ENCODE peak calls at places on chromosome 11, in six cellular contexts. E is left ventricle myocardium inferior, B is pancreas, S is psoas muscle, F is adrenal gland, C is thoracic aorta. Q is an unnamed sample. For H3K4me1 and H3K27me3, the result is how much of the 10 kb centered on the place peaks cover.

GRCh38 chr11:7495997-7496545 is 10.8 kb downstream of the OLFML1 start:
- DNase-seq in B (no peak), C (no peak), E (no peak), S (no peak), F (no peak), Q (no peak)

GRCh38 chr11:61783717-61784505 is 8.5 kb downstream of the TMEM258 start:
- DNase-seq in F (no peak), E (no peak), B (peak), S (peak), C (no peak), Q (no peak)

GRCh38 chr11:20669833-20670684 is 673 bp downstream of the NELL1 start:
- DNase-seq in E (no peak), F (no peak), S (no peak), C (no peak), B (no peak), Q (no peak)

GRCh38 chr11:10459029-10459970 is 4.2 kb downstream of the AMPD3 start:
- DNase-seq in F (no peak), E (no peak), S (no peak), B (no peak), C (no peak), Q (no peak)

GRCh38 chr11:76975513-76975912 is 58.7 kb upstream of the B3GNT6 start:
- DNase-seq in C (no peak), F (no peak), S (no peak), B (no peak), E (no peak), Q (no peak)

GRCh38 chr11:69651834-69652620 is 11.1 kb downstream of the CCND1 start:
- DNase-seq in C (no peak), S (peak), E (no peak), B (no peak), F (no peak), Q (peak)

GRCh38 chr11:112382561-112382960 is 121.9 kb upstream of the PLET1 start:
- DNase-seq in B (no peak), F (no peak), S (no peak), C (no peak), E (no peak), Q (no peak)

GRCh38 chr11:22795914-22796313 is 33.7 kb downstream of the SVIP start:
- DNase-seq in F (no peak), S (no peak), B (no peak), C (no peak), E (no peak), Q (no peak)

GRCh38 chr11:71420455-71421241 is 27.5 kb downstream of the DHCR7 start:
- DNase-seq in F (peak), E (no peak), B (peak), C (no peak), S (no peak), Q (no peak)

GRCh38 chr11:93728792-93729128 is 12.5 kb downstream of the TAF1D start:
- DNase-seq in C (no peak), E (no peak), S (no peak), F (no peak), B (no peak), Q (no peak)

GRCh38 chr11:72741429-72741833 is 10.8 kb downstream of the ARAP1 start:
- DNase-seq in E (peak), C (no peak), B (no peak), S (peak), F (no peak), Q (peak)

GRCh38 chr11:73218106-73218829 is at the start of gene P2RY2:
- DNase-seq in S (peak), C (no peak), F (peak), E (peak), B (peak), Q (peak)

GRCh38 chr11:10355257-10355661 is 50.4 kb downstream of the ADM start:
- DNase-seq in S (no peak), B (no peak), F (no peak), E (no peak), C (no peak), Q (no peak)

GRCh38 chr11:108498046-108498815 is at the start of gene POGLUT3:
- DNase-seq in F (peak), B (peak), C (no peak), S (peak), E (peak), Q (peak)

GRCh38 chr11:1782831-1783724 is 19.4 kb upstream of the CTSD start:
- DNase-seq in S (no peak), B (no peak), F (peak), E (no peak), C (no peak), Q (no peak)

GRCh38 chr11:115276799-115277198 is 227.4 kb downstream of the CADM1 start:
- DNase-seq in S (no peak), B (no peak), F (no peak), E (no peak), C (no peak), Q (no peak)

GRCh38 chr11:13367115-13367514 is 89.5 kb downstream of the BMAL1 start:
- DNase-seq in B (no peak), E (no peak), S (no peak), C (no peak), F (no peak), Q (no peak)

GRCh38 chr11:125343086-125343731 is 152.9 kb downstream of the FEZ1 start:
- DNase-seq in S (no peak), F (no peak), C (no peak), B (no peak), E (no peak), Q (no peak)

GRCh38 chr11:20754957-20755356 is 85.6 kb downstream of the NELL1 start:
- DNase-seq in C (no peak), B (no peak), E (no peak), F (no peak), S (no peak), Q (no peak)

GRCh38 chr11:6402561-6402981 is 12.3 kb downstream of the SMPD1 start:
- DNase-seq in C (no peak), S (no peak), F (no peak), E (no peak), B (no peak), Q (no peak)

GRCh38 chr11:30533445-30533947 is 52.7 kb downstream of the MPPED2 start:
- DNase-seq in C (no peak), S (no peak), E (no peak), B (no peak), F (no peak), Q (no peak)

GRCh38 chr11:64523456-64524187 is 67.4 kb upstream of the SLC22A12 start:
- DNase-seq in S (no peak), B (no peak), F (no peak), C (no peak), E (no peak), Q (no peak)

GRCh38 chr11:64519541-64519940 is 71.5 kb upstream of the SLC22A12 start:
- DNase-seq in E (no peak), F (no peak), C (no peak), B (no peak), S (no peak), Q (no peak)

GRCh38 chr11:64520013-64520412 is 71.0 kb upstream of the SLC22A12 start:
- DNase-seq in S (no peak), B (no peak), C (no peak), F (no peak), E (no peak), Q (no peak)

GRCh38 chr11:64522843-64523242 is 68.2 kb upstream of the SLC22A12 start:
- DNase-seq in F (no peak), C (no peak), E (no peak), S (no peak), B (no peak), Q (no peak)

GRCh38 chr11:64522036-64522435 is 69.0 kb upstream of the SLC22A12 start:
- DNase-seq in F (no peak), E (no peak), S (no peak), C (no peak), B (no peak), Q (no peak)
- H3K4me1 ChIP-seq in F (under half), E (under half), S (under half), C (under half), B (under half), Q (under half)

DNA sequence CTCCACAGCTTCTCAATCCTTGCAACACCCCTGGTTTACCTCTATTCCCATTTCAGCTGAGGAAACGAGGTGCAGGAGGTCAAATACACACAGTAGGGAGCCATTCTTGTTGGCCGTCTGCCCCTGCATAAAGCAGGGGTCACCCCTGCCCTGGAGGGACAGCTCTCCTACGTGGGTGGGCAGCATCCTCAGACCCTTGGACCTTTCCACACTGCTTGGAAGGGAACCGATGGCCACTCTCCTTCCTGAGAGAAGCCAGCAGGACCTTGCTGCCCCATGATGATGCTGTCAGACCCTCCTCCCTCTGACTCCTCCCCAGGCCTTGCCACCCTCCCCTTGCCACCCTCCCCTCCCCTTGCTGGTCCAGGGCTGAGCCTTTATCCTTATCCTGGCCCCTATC is 121.1 kb upstream of the SYT13 start:
- DNase-seq in B (no peak), E (no peak), C (no peak), F (no peak), S (no peak), Q (no peak)
- H3K27me3 ChIP-seq in B (under half), E (half or more), C (under half), F (under half), S (under half), Q (under half)

DNA sequence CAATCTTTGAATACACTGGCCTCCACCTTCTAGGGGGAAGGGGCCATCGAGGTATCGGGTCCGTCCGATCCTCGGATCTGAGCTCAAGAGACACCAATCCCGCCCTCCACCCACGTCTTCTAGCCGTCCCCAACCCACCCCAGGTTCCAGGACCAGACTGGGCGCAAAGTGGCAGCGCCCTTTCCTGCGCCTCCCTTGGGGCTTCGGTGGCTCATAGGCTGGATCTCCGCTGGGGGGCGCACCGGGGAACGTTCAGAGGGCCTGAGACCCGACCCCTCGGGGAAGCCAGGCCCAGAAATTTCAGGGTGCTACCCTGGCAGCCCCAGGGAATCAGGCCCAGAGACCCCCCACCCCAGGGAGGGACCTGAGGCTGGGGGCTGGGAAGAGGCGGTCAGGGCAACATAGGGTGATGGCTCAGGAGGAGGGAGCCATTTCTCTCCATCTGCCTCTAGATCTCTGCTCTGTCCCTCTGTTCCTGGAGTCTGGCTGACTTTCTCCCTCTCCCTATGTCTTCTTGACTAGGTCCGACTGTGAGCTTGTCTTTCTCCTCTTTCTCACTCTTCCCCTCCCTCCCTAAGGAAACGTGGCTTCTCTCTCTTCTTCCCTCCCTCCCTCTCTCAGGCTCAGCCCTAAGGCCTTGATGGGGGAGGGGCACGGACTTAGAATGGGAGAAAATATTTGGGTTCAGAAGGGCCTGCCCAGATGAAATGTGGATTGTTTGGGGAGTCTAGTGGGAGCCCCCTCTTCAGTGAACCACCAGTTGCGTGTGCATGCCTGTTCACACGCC is 1.1 kb downstream of the CREB3L1 start:
- DNase-seq in F (peak), S (no peak), B (peak), E (peak), C (no peak), Q (peak)
- TF ChIP-seq CTCF in F (peak), S (no peak), B (peak), E (peak), C (peak), Q (peak)

DNA sequence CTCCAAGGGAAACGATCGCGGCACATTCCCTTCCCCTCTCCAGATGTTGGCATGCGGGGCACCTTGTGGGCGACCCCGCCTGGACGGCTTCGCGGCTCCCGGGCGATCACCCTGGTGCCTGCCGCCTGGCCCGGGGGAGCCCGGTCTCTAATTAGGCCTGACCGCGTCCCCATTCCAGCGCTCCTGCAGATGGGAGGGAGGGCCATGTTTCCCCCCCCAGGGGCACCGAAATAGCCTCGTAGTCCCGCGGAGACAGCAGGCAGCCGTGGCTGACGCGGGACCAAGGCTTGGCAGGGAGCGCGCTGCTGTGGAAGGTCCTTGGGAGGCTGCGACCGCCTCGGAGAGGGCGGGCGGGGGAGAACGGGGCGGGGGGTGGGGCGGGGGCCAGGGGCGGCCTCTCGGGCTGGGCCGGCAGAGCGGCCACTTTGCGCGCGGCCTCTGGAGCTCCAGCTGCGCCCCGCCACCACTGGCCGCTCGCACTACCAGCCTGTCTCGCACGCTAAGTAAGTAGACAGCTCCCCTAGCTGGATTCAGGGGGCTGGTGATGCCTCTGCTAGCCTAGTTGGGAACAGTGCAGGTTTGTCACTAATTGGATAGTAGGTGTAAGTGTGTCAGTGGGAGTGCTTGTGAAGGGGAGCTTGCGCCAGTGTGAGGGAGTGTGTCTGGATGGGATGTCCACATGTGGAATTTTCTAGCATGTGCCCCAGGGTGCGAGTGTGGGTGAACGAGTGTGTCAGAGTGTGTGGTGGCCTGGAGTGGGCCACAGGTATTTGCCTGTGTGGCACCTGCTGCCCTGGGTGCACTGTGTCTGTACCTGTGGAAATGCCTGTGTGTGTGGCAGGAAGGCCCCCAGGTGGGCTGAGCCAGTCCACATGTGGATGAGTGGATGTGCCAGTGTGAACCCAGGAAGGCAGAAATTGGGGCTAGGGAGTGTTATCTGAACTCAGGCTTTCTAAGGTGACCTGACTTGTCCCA is at the start of gene INSC:
- DNase-seq in E (peak), F (no peak), S (no peak), B (no peak), C (no peak), Q (peak)
- H3K4me1 ChIP-seq in E (under half), F (under half), S (under half), B (under half), C (under half), Q (under half)